ENCODE peak calls at places on chromosomes 4 and X, in five cellular contexts. L is heart right ventricle, U is AG09309, V is fibroblast of pulmonary artery, T is cardiac muscle cell. Z is an unnamed sample.
A peak's percentile ranks its signal among the peaks of the same experiment; 100 is the strongest.

GRCh38 chr4:7691992-7692391 is 247.7 kb downstream of the AFAP1 start:
- DNase-seq in V (peak; percentile 13), U (no peak), T (peak; percentile 36), L (no peak), Z (no peak)

GRCh38 chrX:153674219-153674851 is 722 bp upstream of the PNCK start:
- DNase-seq in U (no peak), V (no peak), L (no peak), T (no peak), Z (no peak)

GRCh38 chr4:76558391-76559235 is 123.6 kb downstream of the SHROOM3 start:
- DNase-seq in L (no peak), U (no peak), T (no peak), V (no peak), Z (no peak)

GRCh38 chr4:98838977-98839618 is 89.8 kb downstream of the EIF4E start:
- DNase-seq in L (no peak), U (no peak), V (peak; percentile 90), T (peak; percentile 94), Z (peak; percentile 34)

GRCh38 chr4:164482788-164483187 is 271.1 kb upstream of the SMIM31 start:
- DNase-seq in L (no peak), T (no peak), V (no peak), U (no peak), Z (no peak)

GRCh38 chr4:188127157-188127874 is 11.9 kb upstream of the TRIML1 start:
- DNase-seq in L (no peak), V (peak; percentile 36), U (peak; percentile 46), T (peak; percentile 29), Z (peak; percentile 93)

GRCh38 chr4:54090804-54091623 is 8.9 kb upstream of the GSX2 start:
- DNase-seq in V (no peak), U (no peak), L (peak; percentile 46), T (peak; percentile 37), Z (peak; percentile 60)

GRCh38 chr4:164023214-164023613 is 528.7 kb downstream of the TMA16 start:
- DNase-seq in V (no peak), U (no peak), T (no peak), L (no peak), Z (no peak)

GRCh38 chrX:134377537-134377936 is 82.4 kb upstream of the HPRT1 start:
- DNase-seq in U (no peak), L (no peak), T (peak; percentile 65), V (peak; percentile 67), Z (peak; percentile 56)

GRCh38 chrX:21408776-21409175 is 34.6 kb downstream of the CNKSR2 start:
- DNase-seq in L (no peak), U (no peak), V (no peak), T (no peak), Z (no peak)

GRCh38 chr4:53816561-53816960 is 225.3 kb upstream of the LNX1 start:
- DNase-seq in T (no peak), L (no peak), U (peak; percentile 11), V (no peak), Z (no peak)

GRCh38 chrX:12480956-12481355 is 310.3 kb upstream of the PRPS2 start:
- DNase-seq in L (no peak), U (no peak), V (peak; percentile 10), T (no peak), Z (no peak)

GRCh38 chr4:44927361-44928061 is 201.2 kb upstream of the GNPDA2 start:
- DNase-seq in L (no peak), V (peak; percentile 54), U (no peak), T (peak; percentile 60), Z (peak; percentile 43)

GRCh38 chr4:30763337-30763736 is 43.2 kb downstream of the PCDH7 start:
- DNase-seq in L (no peak), T (no peak), U (no peak), V (peak; percentile 21), Z (peak; percentile 13)

GRCh38 chrX:123274796-123275195 is 90.7 kb downstream of the GRIA3 start:
- DNase-seq in V (peak; percentile 2), U (no peak), L (no peak), T (no peak), Z (peak; percentile 29)

GRCh38 chr4:70925899-70926635 is 23.9 kb downstream of the MOB1B start:
- DNase-seq in L (no peak), V (no peak), U (no peak), T (no peak), Z (no peak)

GRCh38 chr4:3480528-3481112 is 17.5 kb downstream of the DOK7 start:
- DNase-seq in T (peak; percentile 84), V (peak; percentile 75), L (peak; percentile 78), U (no peak), Z (peak; percentile 65)

GRCh38 chr4:26233350-26233749 is 87.5 kb upstream of the RBPJ start:
- DNase-seq in V (no peak), L (no peak), U (no peak), T (no peak), Z (no peak)

GRCh38 chr4:23851455-23851854 is 38.4 kb downstream of the PPARGC1A start:
- DNase-seq in U (no peak), T (no peak), V (no peak), L (no peak), Z (no peak)

GRCh38 chr4:77001907-77002306 is 52.4 kb downstream of the SEPTIN11 start:
- DNase-seq in U (no peak), T (peak; percentile 64), V (peak; percentile 63), L (no peak), Z (peak; percentile 73)

GRCh38 chr4:173057906-173058305 is 110.7 kb upstream of the GALNT7 start:
- DNase-seq in L (no peak), U (no peak), T (no peak), V (peak; percentile 26), Z (no peak)

GRCh38 chrX:25180242-25180641 is 164.5 kb upstream of the ARX start:
- DNase-seq in V (no peak), U (no peak), L (no peak), T (no peak), Z (no peak)
- H3K4me3 ChIP-seq in V (no peak overlapping the region), U (no peak overlapping the region), L (no peak overlapping the region), T (no peak overlapping the region), Z (no peak overlapping the region)

GRCh38 chrX:71870337-71871098 is 40.1 kb upstream of the NHSL2 start:
- DNase-seq in L (no peak), V (peak; percentile 11), T (peak; percentile 19), U (no peak), Z (no peak)
- TF ChIP-seq CTCF in L (no peak), V (peak; percentile 24), T (peak; percentile 29), U (peak; percentile 33), Z (no peak)

GRCh38 chr4:102625232-102625930 is 124.2 kb downstream of the NFKB1 start:
- DNase-seq in U (no peak), L (no peak), T (peak; percentile 77), V (peak; percentile 75), Z (peak; percentile 68)
- H3K4me3 ChIP-seq in U (no peak overlapping the region), L (no peak overlapping the region), T (no peak overlapping the region), V (no peak overlapping the region), Z (no peak overlapping the region)

GRCh38 chrX:128818690-128819089 is 704.6 kb downstream of the SMARCA1 start:
- DNase-seq in L (no peak), T (no peak), U (no peak), V (no peak), Z (no peak)

GRCh38 chrX:128816919-128817318 is 706.4 kb downstream of the SMARCA1 start:
- DNase-seq in T (no peak), L (no peak), V (no peak), U (no peak), Z (no peak)
- TF ChIP-seq CTCF in T (no peak), L (peak; percentile 29), V (no peak), U (no peak), Z (no peak)

GRCh38 chrX:39689374-39690104 is 408.2 kb downstream of the BCOR start:
- DNase-seq in T (no peak), U (no peak), V (no peak), L (no peak), Z (no peak)
- H3K4me3 ChIP-seq in T (peak overlapping the region; percentile 56), U (peak overlapping the region; percentile 11), V (peak overlapping the region; percentile 31), L (peak overlapping the region; percentile 59), Z (peak overlapping the region; percentile 4)

GRCh38 chrX:106397788-106398538 is 213.8 kb upstream of the RADX start:
- DNase-seq in L (no peak), V (peak; percentile 56), U (no peak), T (peak; percentile 42), Z (peak; percentile 48)
- TF ChIP-seq CTCF in L (peak; percentile 16), V (peak; percentile 28), U (no peak), T (peak; percentile 21), Z (peak; percentile 33)

Z was measured in epithelial cell of esophagus.